ENCODE peak calls at places on chromosomes 4 and X, in four cellular contexts. T is neural crest cell, K is GM12865, H is transverse colon. G is an unnamed sample.

GRCh38 chr4:15653864-15654391 is 1.2 kb downstream of the FBXL5 start:
- DNase-seq in T (peak), K (peak), H (no peak), G (no peak)

GRCh38 chr4:176393306-176394013 is 73.7 kb downstream of the SPCS3 start:
- DNase-seq in H (no peak), T (no peak), K (no peak), G (no peak)

GRCh38 chr4:95219109-95219508 is 329.7 kb downstream of the UNC5C start:
- DNase-seq in H (no peak), K (no peak), T (no peak), G (no peak)

GRCh38 chr4:173536808-173537429 is 6.9 kb upstream of the HAND2 start:
- DNase-seq in T (peak), H (no peak), K (no peak), G (peak)

GRCh38 chrX:46180258-46180687 is 364.9 kb downstream of the ZNF674 start:
- DNase-seq in K (peak), T (no peak), H (no peak), G (no peak)

GRCh38 chr4:18297684-18298083 is 276.1 kb upstream of the LCORL start:
- DNase-seq in K (peak), T (no peak), H (no peak), G (no peak)

GRCh38 chr4:38951598-38951997 is 80.6 kb downstream of the TMEM156 start:
- DNase-seq in K (no peak), T (no peak), H (no peak), G (no peak)

GRCh38 chrX:153499876-153500275 is 5.1 kb downstream of the BGN start:
- DNase-seq in K (no peak), T (no peak), H (no peak), G (no peak)

GRCh38 chr4:139281212-139281611 is 1.2 kb upstream of the MGARP start:
- DNase-seq in H (no peak), K (no peak), T (no peak), G (no peak)

GRCh38 chr4:152957437-152958185 is 21.5 kb downstream of the FHDC1 start:
- DNase-seq in K (no peak), T (no peak), H (peak), G (no peak)

GRCh38 chrX:3262906-3263305 is 83.5 kb downstream of the MXRA5 start:
- DNase-seq in T (no peak), H (no peak), K (no peak), G (no peak)

GRCh38 chr4:162865102-162865501 is 301.6 kb downstream of the NAF1 start:
- DNase-seq in K (peak), H (no peak), T (no peak), G (no peak)

GRCh38 chr4:148007303-148007702 is 275.4 kb downstream of the ARHGAP10 start:
- DNase-seq in H (no peak), K (no peak), T (no peak), G (no peak)

GRCh38 chrX:40094900-40095587 is 2.7 kb downstream of the BCOR start:
- DNase-seq in H (no peak), K (no peak), T (no peak), G (no peak)

GRCh38 chr4:53579826-53580225 is 11.5 kb downstream of the LNX1 start:
- DNase-seq in K (no peak), H (no peak), T (no peak), G (no peak)

GRCh38 chrX:54509401-54509800 is 13.4 kb upstream of the FGD1 start:
- DNase-seq in H (no peak), K (no peak), T (no peak), G (no peak)

GRCh38 chr4:143559757-143560147 is 46.2 kb downstream of the SMARCA5 start:
- DNase-seq in K (peak), T (no peak), H (no peak), G (no peak)

GRCh38 chr4:2068566-2068965 is 9.4 kb downstream of the NAT8L start:
- DNase-seq in H (no peak), K (no peak), T (no peak), G (no peak)

GRCh38 chr4:10173039-10173753 is 56.6 kb upstream of the WDR1 start:
- DNase-seq in K (no peak), T (no peak), H (peak), G (no peak)

GRCh38 chr4:125572601-125573000 is 257.8 kb downstream of the FAT4 start:
- DNase-seq in H (no peak), K (no peak), T (no peak), G (no peak)

GRCh38 chr4:176002007-176002623 is 63.5 kb upstream of the WDR17 start:
- DNase-seq in H (peak), K (peak), T (peak), G (no peak)

GRCh38 chr4:52343595-52343994 is 292.5 kb downstream of the SPATA18 start:
- DNase-seq in H (no peak), K (no peak), T (no peak), G (no peak)

GRCh38 chr4:168852933-168853713 is 156.9 kb downstream of the CBR4 start:
- DNase-seq in T (no peak), H (no peak), K (peak), G (no peak)

GRCh38 chr4:154982187-154983047 is 201.3 kb downstream of the RBM46 start:
- DNase-seq in K (peak), T (peak), H (peak), G (peak)

GRCh38 chrX:39144965-39145364 is 343.7 kb downstream of the MID1IP1 start:
- DNase-seq in H (no peak), T (no peak), K (peak), G (no peak)

GRCh38 chr4:40264497-40264896 is 67.7 kb downstream of the RHOH start:
- DNase-seq in H (no peak), T (no peak), K (no peak), G (no peak)

GRCh38 chr4:125677665-125678307 is 363.0 kb downstream of the FAT4 start:
- DNase-seq in T (no peak), H (no peak), K (no peak), G (no peak)

GRCh38 chrX:22800806-22801205 is 199.0 kb upstream of the DDX53 start:
- DNase-seq in K (no peak), H (no peak), T (no peak), G (no peak)

GRCh38 chrX:71301195-71301924 is at the start of gene ITGB1BP2:
- DNase-seq in T (no peak), K (no peak), H (no peak), G (no peak)

GRCh38 chrX:109485470-109486340 is 3.8 kb upstream of the GUCY2F start:
- DNase-seq in K (peak), H (peak), T (peak), G (peak)

GRCh38 chr4:25437951-25438350 is 60.9 kb downstream of the ANAPC4 start:
- DNase-seq in T (no peak), H (no peak), K (no peak), G (peak)

GRCh38 chr4:153573881-153574807 is 108.0 kb downstream of the TMEM131L start:
- DNase-seq in K (peak), H (peak), T (no peak), G (peak)

GRCh38 chr4:174358823-174359222 is 75.1 kb downstream of the CEP44 start:
- DNase-seq in T (no peak), H (no peak), K (peak), G (no peak)

GRCh38 chrX:16445166-16445752 is 204.7 kb upstream of the S100G start:
- DNase-seq in T (peak), K (peak), H (peak), G (no peak)

GRCh38 chr4:93646225-93646930 is 182.2 kb upstream of the ATOH1 start:
- DNase-seq in K (no peak), T (no peak), H (no peak), G (no peak)

GRCh38 chrX:100611951-100612350 is 24.7 kb downstream of the TSPAN6 start:
- DNase-seq in H (no peak), K (no peak), T (no peak), G (no peak)

GRCh38 chrX:100609591-100609990 is 24.9 kb downstream of the TNMD start:
- DNase-seq in H (no peak), K (no peak), T (no peak), G (no peak)

DNA sequence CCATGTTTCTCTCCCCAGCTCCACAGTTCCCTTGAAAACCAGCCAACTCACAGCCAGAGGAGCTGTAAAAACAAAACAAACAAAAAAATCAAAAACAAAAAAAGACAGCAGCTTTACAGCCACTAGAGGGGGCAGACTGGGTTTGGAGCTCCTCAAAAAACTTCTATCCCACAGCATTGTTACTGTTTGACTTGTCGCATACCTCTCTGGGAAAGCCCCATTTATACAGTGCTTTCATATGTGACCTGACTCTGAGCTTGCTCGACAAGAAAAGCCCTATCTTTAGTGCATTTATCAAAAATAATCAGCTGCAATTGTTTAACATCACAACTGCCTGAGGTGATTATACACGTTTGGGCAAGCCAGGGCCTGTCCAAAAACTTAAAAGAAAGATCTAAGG is 21.6 kb downstream of the TSPAN6 start:
- DNase-seq in T (no peak), K (peak), H (peak), G (no peak)
- TF ChIP-seq CTCF in T (peak), K (peak), H (peak), G (no peak)

DNA sequence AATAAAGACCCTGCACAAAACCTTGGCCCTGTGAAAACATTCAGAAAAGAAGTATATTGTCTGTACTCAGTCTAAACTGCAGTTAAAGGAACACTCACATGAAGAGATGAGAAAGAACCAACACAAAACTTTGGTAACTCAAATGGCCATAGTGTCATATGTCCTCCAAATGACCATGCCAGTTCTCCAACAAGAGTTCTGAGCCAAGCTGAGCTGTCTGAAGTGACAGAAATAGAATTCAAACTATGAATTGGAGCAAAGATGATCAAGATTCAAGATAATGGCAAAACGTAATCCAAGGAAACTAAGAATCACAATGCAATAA is 739.3 kb upstream of the NDST4 start:
- DNase-seq in T (no peak), K (no peak), H (no peak), G (no peak)
- TF ChIP-seq CTCF in T (peak), K (no peak), H (no peak), G (no peak)

GRCh38 chr4:88799900-88800299 is 102.3 kb upstream of the NAP1L5 start:
- DNase-seq in H (no peak), K (no peak), T (no peak), G (no peak)

GRCh38 chr4:88804234-88804633 is 106.6 kb upstream of the NAP1L5 start:
- DNase-seq in T (no peak), K (no peak), H (no peak), G (no peak)

GRCh38 chr4:88802138-88802537 is 104.5 kb upstream of the NAP1L5 start:
- DNase-seq in K (no peak), T (no peak), H (no peak), G (no peak)

GRCh38 chr4:88803600-88804096 is 106.0 kb upstream of the NAP1L5 start:
- DNase-seq in H (peak), K (peak), T (no peak), G (peak)

DNA sequence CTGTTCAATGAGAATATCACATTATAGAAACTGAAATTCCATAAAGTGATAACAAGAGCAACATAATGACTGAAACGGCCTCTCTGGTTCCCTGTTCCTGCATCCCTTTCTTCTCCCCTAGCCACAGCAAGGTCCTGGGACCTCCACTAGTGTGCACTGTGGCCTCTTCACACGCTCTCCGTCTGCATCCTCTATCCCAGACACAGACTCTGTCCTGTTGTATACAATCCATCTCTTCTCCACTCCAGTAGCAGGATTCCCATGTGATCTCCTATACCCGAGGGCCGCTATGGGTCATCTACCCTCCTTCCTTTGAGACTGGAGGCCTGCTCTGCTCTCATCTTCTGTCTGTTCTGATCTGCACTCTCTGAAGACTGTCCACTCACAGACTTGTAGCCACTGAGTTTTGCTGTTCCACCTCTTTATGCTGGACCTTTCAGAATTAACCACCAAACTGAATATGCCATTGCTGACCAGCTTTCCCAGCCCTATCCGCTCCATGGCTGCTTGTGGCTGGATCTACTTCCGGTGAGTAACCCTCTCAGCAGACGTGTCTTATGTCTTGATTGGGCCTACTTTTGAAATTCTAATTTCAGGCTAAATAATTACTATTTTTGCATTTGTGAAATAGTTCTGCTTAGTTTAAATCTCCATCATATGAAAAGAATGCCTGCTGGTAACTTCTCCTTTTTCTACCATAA is 105.1 kb upstream of the NAP1L5 start:
- DNase-seq in K (no peak), T (no peak), H (no peak), G (no peak)
- TF ChIP-seq CTCF in K (no peak), T (no peak), H (no peak), G (no peak)

GRCh38 chr4:98536631-98537030 is 121.8 kb downstream of the TSPAN5 start:
- DNase-seq in K (no peak), H (no peak), T (no peak), G (no peak)

GRCh38 chr4:98540803-98541202 is 117.6 kb downstream of the TSPAN5 start:
- DNase-seq in K (no peak), T (no peak), H (no peak), G (no peak)

GRCh38 chr4:98539741-98540140 is 118.7 kb downstream of the TSPAN5 start:
- DNase-seq in K (no peak), H (no peak), T (no peak), G (no peak)

GRCh38 chr4:98542011-98542410 is 116.4 kb downstream of the TSPAN5 start:
- DNase-seq in T (no peak), K (no peak), H (no peak), G (no peak)

GRCh38 chr4:98539299-98539698 is 119.1 kb downstream of the TSPAN5 start:
- DNase-seq in H (no peak), T (no peak), K (no peak), G (no peak)
- TF ChIP-seq CTCF in H (no peak), T (no peak), K (no peak), G (no peak)

GRCh38 chr4:81260443-81261102 is 45.6 kb upstream of the PRKG2 start:
- DNase-seq in K (no peak), H (no peak), T (peak), G (no peak)
- TF ChIP-seq CTCF in K (peak), H (peak), T (peak), G (peak)

GRCh38 chrX:118637997-118638396 is 89.4 kb upstream of the IL13RA1 start:
- DNase-seq in K (no peak), T (no peak), H (no peak), G (no peak)
- TF ChIP-seq CTCF in K (no peak), T (peak), H (no peak), G (peak)

GRCh38 chr4:28226962-28227361 is 1366.3 kb downstream of the STIM2 start:
- DNase-seq in H (no peak), K (no peak), T (no peak), G (no peak)

GRCh38 chr4:28228575-28228974 is 1367.9 kb downstream of the STIM2 start:
- DNase-seq in T (no peak), K (no peak), H (no peak), G (no peak)

GRCh38 chr4:28225689-28226353 is 1365.2 kb downstream of the STIM2 start:
- DNase-seq in T (no peak), H (no peak), K (no peak), G (no peak)

GRCh38 chr4:28229092-28229491 is 1368.5 kb downstream of the STIM2 start:
- DNase-seq in H (no peak), K (no peak), T (no peak), G (no peak)

GRCh38 chr4:28225005-28225404 is 1364.4 kb downstream of the STIM2 start:
- DNase-seq in H (no peak), K (no peak), T (no peak), G (no peak)
- TF ChIP-seq CTCF in H (no peak), K (no peak), T (peak), G (no peak)

DNA sequence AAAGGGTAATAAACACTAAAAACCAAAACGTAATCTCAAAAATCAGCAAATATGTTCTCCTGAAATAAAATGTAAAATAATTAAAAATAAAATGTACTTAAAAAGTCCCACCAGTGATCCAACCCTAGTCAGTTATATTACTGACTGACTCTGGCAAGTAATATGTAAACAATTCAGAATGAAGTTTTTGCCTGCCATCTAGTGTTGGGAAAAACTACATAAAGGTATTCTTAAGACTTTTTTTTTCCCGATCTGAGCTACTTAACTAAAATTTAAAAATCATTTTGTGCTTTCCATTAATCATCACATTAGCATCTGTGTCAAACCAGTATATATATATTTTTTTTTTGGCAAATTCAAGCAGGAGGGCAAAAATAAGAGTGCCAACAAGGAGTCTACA is 24.0 kb downstream of the RCHY1 start:
- DNase-seq in K (no peak), H (no peak), T (no peak), G (no peak)
- TF ChIP-seq CTCF in K (peak), H (peak), T (peak), G (no peak)